ENCODE peak calls at places on chromosome 22, in five cellular contexts. M, R, B, J and F are unnamed samples.

GRCh38 chr22:19705181-19705934 is 8.9 kb upstream of the SEPTIN5 start:
- DNase-seq in M (no peak), R (peak), B (no peak), J (no peak), F (no peak)

GRCh38 chr22:38862375-38863329 is 9.4 kb downstream of the CBX6 start:
- DNase-seq in M (no peak), R (peak), B (no peak), J (peak), F (no peak)

GRCh38 chr22:48075604-48076400 is 1313.4 kb downstream of the TBC1D22A start:
- DNase-seq in M (no peak), R (no peak), B (no peak), J (no peak), F (no peak)

GRCh38 chr22:18954333-18954732 is 18.2 kb upstream of the PRODH start:
- DNase-seq in M (peak), R (peak), B (peak), J (peak), F (no peak)

GRCh38 chr22:43888740-43889139 is 3.1 kb downstream of the PNPLA5 start:
- DNase-seq in M (no peak), R (no peak), B (no peak), J (no peak), F (no peak)

GRCh38 chr22:47328550-47329243 is 566.2 kb downstream of the TBC1D22A start:
- DNase-seq in M (peak), R (peak), B (peak), J (peak), F (no peak)

GRCh38 chr22:38835888-38836301 is 7.9 kb downstream of the NPTXR start:
- DNase-seq in M (no peak), R (no peak), B (peak), J (no peak), F (no peak)

GRCh38 chr22:18091916-18092526 is 14.2 kb downstream of the PEX26 start:
- DNase-seq in M (peak), R (no peak), B (peak), J (no peak), F (no peak)

GRCh38 chr22:31344369-31345330 is 1.5 kb downstream of the PATZ1 start:
- DNase-seq in M (no peak), R (no peak), B (peak), J (peak), F (no peak)

GRCh38 chr22:41844513-41844912 is 11.6 kb downstream of the SREBF2 start:
- DNase-seq in M (no peak), R (no peak), B (no peak), J (no peak), F (no peak)

GRCh38 chr22:42440728-42441127 is 8.5 kb upstream of the NFAM1 start:
- DNase-seq in M (no peak), R (no peak), B (no peak), J (no peak), F (no peak)

GRCh38 chr22:41596776-41597634 is 7.4 kb upstream of the PMM1 start:
- DNase-seq in M (peak), R (peak), B (peak), J (peak), F (no peak)

GRCh38 chr22:38415561-38416321 is 39.3 kb downstream of the KCNJ4 start:
- DNase-seq in M (no peak), R (no peak), B (no peak), J (no peak), F (no peak)

GRCh38 chr22:24270556-24271405 is at the start of gene SPECC1L:
- DNase-seq in M (peak), R (peak), B (peak), J (peak), F (peak)

GRCh38 chr22:25900880-25901279 is 158.9 kb downstream of the MYO18B start:
- DNase-seq in M (no peak), R (peak), B (no peak), J (no peak), F (no peak)

GRCh38 chr22:46287873-46288751 is 8.6 kb upstream of the GTSE1 start:
- DNase-seq in M (no peak), R (no peak), B (no peak), J (no peak), F (peak)
- TF ChIP-seq RCOR1 in M (no peak), R (no peak), B (no peak), J (no peak), F (no peak)

GRCh38 chr22:32591620-32592019 is 117.0 kb downstream of the FBXO7 start:
- DNase-seq in M (no peak), R (no peak), B (peak), J (no peak), F (no peak)

GRCh38 chr22:32589007-32589406 is 114.4 kb downstream of the FBXO7 start:
- DNase-seq in M (no peak), R (no peak), B (peak), J (no peak), F (no peak)

GRCh38 chr22:32588063-32588462 is 113.5 kb downstream of the FBXO7 start:
- DNase-seq in M (no peak), R (no peak), B (no peak), J (no peak), F (no peak)

GRCh38 chr22:32587449-32587848 is 112.8 kb downstream of the FBXO7 start:
- DNase-seq in M (no peak), R (no peak), B (no peak), J (no peak), F (no peak)

DNA sequence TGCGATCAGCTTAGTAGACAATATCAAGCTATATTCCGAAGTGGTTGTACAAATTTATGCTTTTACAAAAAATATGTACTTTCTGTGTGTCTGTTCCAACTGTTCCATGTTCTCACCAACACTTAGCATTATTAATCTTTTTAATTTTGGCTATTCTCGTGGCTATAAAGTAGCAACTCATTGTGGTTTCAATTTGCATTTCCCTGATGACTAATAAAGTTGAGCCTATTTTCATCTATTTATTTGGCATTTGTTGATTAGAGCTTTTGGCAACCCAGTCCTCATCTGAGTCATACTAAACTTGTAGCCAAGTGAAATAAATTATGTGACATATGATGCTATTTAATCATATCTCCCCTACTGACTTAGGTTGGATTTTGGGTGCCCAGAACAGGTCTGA is 115.9 kb downstream of the FBXO7 start:
- DNase-seq in M (no peak), R (no peak), B (peak), J (no peak), F (no peak)
- TF ChIP-seq RCOR1 in M (no peak), R (no peak), B (no peak), J (no peak), F (no peak)

GRCh38 chr22:40212126-40212525 is 34.4 kb downstream of the TNRC6B start:
- DNase-seq in M (no peak), R (no peak), B (no peak), J (no peak), F (no peak)
- TF ChIP-seq RCOR1 in M (no peak), R (no peak), B (no peak), J (no peak), F (no peak)

GRCh38 chr22:49323751-49324415 is 503.8 kb downstream of the BRD1 start:
- DNase-seq in M (no peak), R (no peak), B (no peak), J (no peak), F (no peak)
- TF ChIP-seq RCOR1 in M (no peak), R (no peak), B (no peak), J (no peak), F (no peak)

DNA sequence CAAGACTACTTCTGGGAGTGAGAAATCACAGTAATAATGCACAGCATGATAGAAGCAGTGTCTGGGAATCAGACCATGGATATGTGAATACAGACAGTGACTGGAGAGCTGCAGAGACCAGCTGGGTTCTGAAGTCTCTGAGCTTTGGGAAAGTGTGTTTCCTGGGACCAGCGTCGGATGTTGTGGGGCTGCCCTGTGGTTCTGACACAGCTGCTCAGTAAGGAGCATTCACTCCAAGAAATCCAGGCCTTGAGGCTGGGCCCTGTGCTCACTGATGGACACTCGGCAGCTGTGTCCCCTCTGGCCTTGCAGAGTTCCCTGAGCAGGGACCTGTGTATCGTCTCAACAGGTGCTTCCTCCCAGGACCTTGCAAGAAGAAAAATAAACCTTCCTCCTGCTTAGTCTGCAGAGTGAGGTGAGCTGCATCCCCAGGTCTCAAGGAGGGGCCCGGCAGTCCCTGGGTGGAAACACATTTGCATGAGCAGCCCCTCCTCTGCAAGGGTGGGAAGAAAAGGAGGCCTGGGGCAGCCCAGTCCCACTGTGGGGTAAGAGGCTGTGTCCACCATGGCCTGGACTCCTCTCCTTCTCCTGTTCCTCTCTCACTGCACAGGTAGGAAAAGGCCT is 107.9 kb downstream of the VPREB1 start:
- DNase-seq in M (no peak), R (no peak), B (no peak), J (no peak), F (no peak)
- TF ChIP-seq RCOR1 in M (no peak), R (no peak), B (no peak), J (no peak), F (no peak)